ENCODE peak calls at places on chromosomes 4 and X, in four cellular contexts. P is K562, N is HepG2, O is GM12878. G is an unnamed sample.

GRCh38 chr4:1717129-1718094 is 3.7 kb downstream of the TMEM129 start:
- DNase-seq in O (no peak), P (no peak), N (no peak), G (no peak)

GRCh38 chr4:20506827-20507226 is 193.4 kb upstream of the PACRGL start:
- DNase-seq in O (no peak), P (no peak), N (no peak), G (no peak)

GRCh38 chr4:83212041-83212851 is 72.4 kb downstream of the COQ2 start:
- DNase-seq in O (peak), N (no peak), P (no peak), G (no peak)

GRCh38 chr4:89767924-89768323 is 69.0 kb downstream of the SNCA start:
- DNase-seq in N (no peak), O (no peak), P (no peak), G (no peak)

GRCh38 chr4:135838889-135839288 is 1637.3 kb upstream of the PABPC4L start:
- DNase-seq in P (no peak), O (no peak), N (no peak), G (no peak)

GRCh38 chrX:16640823-16641222 is 9.1 kb upstream of the S100G start:
- DNase-seq in P (no peak), N (no peak), O (no peak), G (no peak)

GRCh38 chrX:135396566-135396965 is 25.2 kb upstream of the SMIM10L2A start:
- DNase-seq in N (no peak), P (no peak), O (no peak), G (no peak)

GRCh38 chr4:153131478-153132069 is 72.7 kb upstream of the TRIM2 start:
- DNase-seq in O (no peak), N (no peak), P (no peak), G (no peak)

GRCh38 chr4:144611850-144612249 is 34.1 kb upstream of the HHIP start:
- DNase-seq in P (peak), O (no peak), N (peak), G (peak)

GRCh38 chr4:77199701-77200100 is 42.7 kb downstream of the CCNG2 start:
- DNase-seq in O (no peak), P (no peak), N (no peak), G (no peak)

GRCh38 chr4:19888587-19888986 is 363.1 kb upstream of the SLIT2 start:
- DNase-seq in O (no peak), N (no peak), P (no peak), G (no peak)

GRCh38 chr4:143360838-143361237 is 24.2 kb downstream of the GAB1 start:
- DNase-seq in N (no peak), O (no peak), P (no peak), G (no peak)

GRCh38 chr4:71132486-71132885 is 139.0 kb downstream of the DCK start:
- DNase-seq in N (no peak), O (no peak), P (no peak), G (no peak)

GRCh38 chr4:31069151-31069550 is 349.0 kb downstream of the PCDH7 start:
- DNase-seq in N (no peak), P (no peak), O (no peak), G (no peak)

GRCh38 chr4:153333874-153334273 is 10.6 kb upstream of the MND1 start:
- DNase-seq in N (no peak), P (no peak), O (no peak), G (no peak)

GRCh38 chrX:9988762-9989161 is 21.6 kb downstream of the CLDN34 start:
- DNase-seq in O (no peak), P (no peak), N (no peak), G (no peak)

GRCh38 chrX:155068165-155068564 is 2.8 kb downstream of the CMC4 start:
- DNase-seq in O (no peak), P (no peak), N (peak), G (no peak)
- TF ChIP-seq HDAC6 in O (no peak), P (no peak), N (no peak), G (no peak)

DNA sequence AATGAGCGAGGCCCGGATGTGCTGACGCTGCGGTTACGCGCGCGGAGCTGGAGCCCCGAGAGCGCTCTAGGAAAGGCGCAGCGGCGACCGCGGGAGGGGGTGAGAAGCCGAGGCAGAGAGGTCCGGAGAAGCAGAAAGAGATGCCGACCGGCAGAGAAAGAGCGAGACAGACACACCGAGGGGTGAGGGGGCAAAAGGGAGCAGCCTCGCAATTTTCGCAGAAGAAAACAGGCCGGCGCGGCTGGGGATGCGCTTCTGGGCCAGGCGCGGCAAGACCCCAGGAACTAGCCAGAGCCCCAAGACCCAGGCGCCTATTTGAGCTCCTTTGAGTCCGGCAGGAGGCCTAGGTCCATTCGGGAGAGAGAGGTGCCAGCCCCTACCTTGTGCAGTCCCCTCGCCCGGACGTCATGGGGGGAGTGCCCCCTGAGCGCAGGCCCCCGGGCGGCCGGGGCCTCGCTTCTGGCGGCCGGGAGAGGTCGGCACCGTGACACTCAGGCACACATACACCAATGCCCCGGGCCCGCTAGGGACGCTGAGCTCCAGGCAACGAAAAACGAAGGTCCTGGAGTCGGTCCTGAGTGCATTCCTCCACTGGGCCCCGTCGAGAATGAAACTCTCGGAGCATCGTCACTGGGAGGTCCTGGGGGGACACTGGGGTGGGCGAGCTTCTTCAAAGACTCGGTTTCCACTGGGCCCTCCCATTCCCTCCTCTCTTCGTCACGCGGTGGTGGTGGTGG is 13.3 kb downstream of the HMX1 start:
- DNase-seq in O (no peak), P (no peak), N (no peak), G (no peak)
- TF ChIP-seq SRF in O (no peak), P (no peak), N (no peak), G (no peak)

GRCh38 chr4:92035666-92036065 is 268.1 kb upstream of the GRID2 start:
- DNase-seq in N (no peak), O (no peak), P (no peak), G (no peak)
- TF ChIP-seq HDAC6 in N (no peak), O (no peak), P (no peak), G (no peak)

GRCh38 chr4:187357861-187358260 is 634.2 kb upstream of the FAT1 start:
- DNase-seq in P (no peak), O (no peak), N (no peak), G (no peak)
- TF ChIP-seq SRF in P (no peak), O (no peak), N (no peak), G (no peak)

GRCh38 chr4:74134500-74134852 is 23.4 kb upstream of the MTHFD2L start:
- DNase-seq in N (no peak), O (no peak), P (no peak), G (no peak)

GRCh38 chr4:74133786-74134499 is 24.0 kb upstream of the MTHFD2L start:
- DNase-seq in P (peak), N (peak), O (peak), G (peak)
- TF ChIP-seq HDAC6 in P (no peak), N (no peak), O (no peak), G (no peak)

GRCh38 chr4:8709050-8709728 is 116.6 kb downstream of the CPZ start:
- DNase-seq in N (no peak), O (no peak), P (no peak), G (peak)
- TF ChIP-seq SRF in N (no peak), O (no peak), P (no peak), G (no peak)